ENCODE peak calls at places on chromosomes 16 and 17, in seven cellular contexts. X is Ammon's horn; H is B cell; L is CD8-positive, alpha-beta T cell; J is stimulated activated CD8-positive, alpha-beta memory T cell treated with anti-CD3 and anti-CD28 coated beads, Interleukin-7, amount 100 ng/mL, for 48 hours; P is activated T-helper 9 cell treated with anti-CD3 and anti-CD28 coated beads, Interleukin-2, amount 50 U/mL, for 16 hours; F is nephron progenitor cell. Y is an unnamed sample.

GRCh38 chr16:75053791-75054555 is 55.1 kb downstream of the ZNRF1 start:
- DNase-seq in X (peak), H (no peak), L (no peak), J (no peak), P (no peak), F (no peak), Y (peak)

GRCh38 chr16:87855852-87856715 is 13.2 kb downstream of the SLC7A5 start:
- DNase-seq in X (peak), H (peak), L (peak), J (no peak), P (no peak), F (no peak), Y (no peak)

GRCh38 chr16:4290236-4290830 is 17.5 kb upstream of the TFAP4 start:
- DNase-seq in X (no peak), H (no peak), L (no peak), J (no peak), P (no peak), F (no peak), Y (no peak)

GRCh38 chr16:8907096-8907495 is 24.9 kb downstream of the LITAFD start:
- DNase-seq in X (no peak), H (no peak), L (no peak), J (no peak), P (no peak), F (no peak), Y (no peak)

GRCh38 chr17:8117367-8117979 is 841 bp downstream of the ALOXE3 start:
- DNase-seq in X (no peak), H (no peak), L (no peak), J (no peak), P (no peak), F (peak), Y (no peak)

GRCh38 chr17:56159764-56160394 is 6.6 kb downstream of the ANKFN1 start:
- DNase-seq in X (no peak), H (no peak), L (no peak), J (no peak), P (no peak), F (no peak), Y (no peak)

GRCh38 chr16:70680495-70681381 is 5.1 kb downstream of the MTSS2 start:
- DNase-seq in X (no peak), H (no peak), L (no peak), J (no peak), P (no peak), F (no peak), Y (no peak)

GRCh38 chr17:38674013-38674748 is 576 bp downstream of the EPOP start:
- DNase-seq in X (no peak), H (no peak), L (no peak), J (no peak), P (peak), F (peak), Y (no peak)

GRCh38 chr17:77521076-77521475 is 380.3 kb downstream of the SEC14L1 start:
- DNase-seq in X (no peak), H (no peak), L (no peak), J (no peak), P (no peak), F (no peak), Y (no peak)

GRCh38 chr17:21199311-21199710 is 14.7 kb downstream of the TMEM11 start:
- DNase-seq in X (no peak), H (peak), L (no peak), J (no peak), P (no peak), F (no peak), Y (no peak)

GRCh38 chr17:8799851-8800212 is 667 bp upstream of the MFSD6L start:
- DNase-seq in X (no peak), H (no peak), L (no peak), J (no peak), P (no peak), F (no peak), Y (no peak)

GRCh38 chr17:77692571-77693161 is 265.8 kb upstream of the TNRC6C start:
- DNase-seq in X (no peak), H (no peak), L (no peak), J (no peak), P (peak), F (no peak), Y (no peak)

GRCh38 chr17:49699967-49700575 is 7.7 kb downstream of the SLC35B1 start:
- DNase-seq in X (peak), H (no peak), L (no peak), J (no peak), P (no peak), F (no peak), Y (no peak)

GRCh38 chr17:27294689-27295630 is 1.0 kb downstream of the WSB1 start:
- DNase-seq in X (peak), H (peak), L (peak), J (peak), P (peak), F (peak), Y (peak)

GRCh38 chr17:45022655-45023339 is 28.6 kb downstream of the DCAKD start:
- DNase-seq in X (no peak), H (no peak), L (no peak), J (no peak), P (no peak), F (no peak), Y (peak)

GRCh38 chr16:57826706-57827625 is 24.7 kb upstream of the KIFC3 start:
- DNase-seq in X (no peak), H (no peak), L (no peak), J (no peak), P (no peak), F (no peak), Y (no peak)

GRCh38 chr17:75685508-75685907 is 18.4 kb downstream of the SAP30BP start:
- DNase-seq in X (no peak), H (no peak), L (no peak), J (no peak), P (no peak), F (no peak), Y (no peak)

GRCh38 chr17:29748400-29748799 is 125.7 kb upstream of the CORO6 start:
- DNase-seq in X (no peak), H (no peak), L (no peak), J (no peak), P (no peak), F (no peak), Y (no peak)

GRCh38 chr16:80931661-80931984 is 75.1 kb downstream of the CMC2 start:
- DNase-seq in X (no peak), H (no peak), L (no peak), J (no peak), P (no peak), F (no peak), Y (no peak)

GRCh38 chr17:9331512-9332163 is 244.0 kb downstream of the STX8 start:
- DNase-seq in X (peak), H (no peak), L (no peak), J (no peak), P (no peak), F (no peak), Y (no peak)

GRCh38 chr17:1147664-1148063 is 32.1 kb downstream of the ABR start:
- DNase-seq in X (peak), H (no peak), L (no peak), J (no peak), P (no peak), F (peak), Y (no peak)

GRCh38 chr17:36001862-36002603 is 680 bp upstream of the CCL15 start:
- DNase-seq in X (no peak), H (no peak), L (no peak), J (no peak), P (no peak), F (no peak), Y (no peak)

GRCh38 chr17:72184805-72185204 is 64.0 kb downstream of the SOX9 start:
- DNase-seq in X (no peak), H (no peak), L (no peak), J (no peak), P (no peak), F (no peak), Y (no peak)

GRCh38 chr17:55742272-55743102 is 8.4 kb upstream of the PCTP start:
- DNase-seq in X (no peak), H (no peak), L (no peak), J (no peak), P (no peak), F (no peak), Y (peak)